ENCODE peak calls at places on chromosomes 16 and 17, in six cellular contexts. N is activated T-cell treated with anti-CD3 and anti-CD28 coated beads for 24 hours, C is NCI-H187, K is transverse colon, J is K562, Q is amniotic epithelial cell. T is an unnamed sample.

GRCh38 chr17:81930142-81931125 is 2.9 kb upstream of the MAFG start:
- DNase-seq in N (no peak), C (no peak), K (peak; percentile 49), J (no peak), Q (no peak), T (no peak)

GRCh38 chr17:14749269-14749668 is 448.4 kb downstream of the HS3ST3B1 start:
- DNase-seq in N (no peak), C (no peak), K (no peak), J (no peak), Q (no peak), T (no peak)

GRCh38 chr17:56172517-56172982 is 19.3 kb downstream of the ANKFN1 start:
- DNase-seq in N (no peak), C (peak; percentile 73), K (no peak), J (no peak), Q (no peak), T (no peak)

GRCh38 chr16:75726390-75726789 is at the start of gene CPHXL:
- DNase-seq in N (no peak), C (no peak), K (no peak), J (no peak), Q (no peak), T (no peak)

GRCh38 chr17:64940055-64940454 is 20.8 kb upstream of the LRRC37A3 start:
- DNase-seq in N (no peak), C (no peak), K (no peak), J (no peak), Q (no peak), T (no peak)

GRCh38 chr16:29818082-29818481 is 2.1 kb downstream of the PAGR1 start:
- DNase-seq in N (no peak), C (no peak), K (no peak), J (no peak), Q (no peak), T (no peak)

GRCh38 chr17:77882481-77883212 is 75.9 kb upstream of the TNRC6C start:
- DNase-seq in N (peak; percentile 61), C (no peak), K (peak; percentile 51), J (peak; percentile 16), Q (peak; percentile 47), T (peak; percentile 43)

GRCh38 chr16:8718753-8719386 is 44.5 kb downstream of the ABAT start:
- DNase-seq in N (no peak), C (no peak), K (no peak), J (no peak), Q (no peak), T (no peak)

GRCh38 chr16:80023865-80024264 is 423.3 kb upstream of the MAF start:
- DNase-seq in N (no peak), C (no peak), K (no peak), J (no peak), Q (peak; percentile 71), T (no peak)

GRCh38 chr16:86984975-86985655 is 332.1 kb downstream of the C16orf95 start:
- DNase-seq in N (no peak), C (no peak), K (no peak), J (no peak), Q (peak; percentile 28), T (no peak)

GRCh38 chr17:13525876-13526275 is 75.9 kb downstream of the HS3ST3A1 start:
- DNase-seq in N (no peak), C (no peak), K (no peak), J (no peak), Q (no peak), T (no peak)

GRCh38 chr17:5238333-5238732 is 3.7 kb upstream of the SCIMP start:
- DNase-seq in N (no peak), C (no peak), K (no peak), J (no peak), Q (no peak), T (no peak)

GRCh38 chr16:528111-529011 is 849 bp downstream of the CAPN15 start:
- DNase-seq in N (peak; percentile 25), C (no peak), K (peak; percentile 87), J (peak; percentile 79), Q (peak; percentile 87), T (peak; percentile 50)

GRCh38 chr16:87327798-87328495 is 10.8 kb upstream of the C16orf95 start:
- DNase-seq in N (no peak), C (no peak), K (no peak), J (no peak), Q (no peak), T (no peak)

GRCh38 chr16:14013145-14013570 is 58.0 kb upstream of the MRTFB start:
- DNase-seq in N (no peak), C (peak; percentile 3), K (no peak), J (no peak), Q (no peak), T (no peak)